ENCODE peak calls at places on chromosomes 11 and 22, in nine cellular contexts. W, O, A, S, M, R, Q, L and F are unnamed samples.
A peak's percentile ranks its signal among the peaks of the same experiment; 100 is the strongest.

GRCh38 chr22:38618682-38619081 is 37.5 kb downstream of the FAM227A start:
- DNase-seq in L (no peak), A (no peak), O (no peak), R (no peak), W (no peak), Q (no peak), S (no peak), M (no peak), F (peak; percentile 32)

GRCh38 chr11:69497221-69497787 is 15.8 kb downstream of the LINC01488 start:
- DNase-seq in S (no peak), W (peak; percentile 87), A (no peak), R (no peak), O (no peak), M (peak; percentile 48), L (peak; percentile 97), Q (peak; percentile 94), F (peak; percentile 55)

GRCh38 chr11:33861911-33862310 is 30.0 kb downstream of the LMO2 start:
- DNase-seq in R (no peak), A (no peak), M (no peak), O (no peak), L (no peak), W (no peak), S (no peak), Q (no peak), F (no peak)

GRCh38 chr11:122756417-122756816 is 81.9 kb upstream of the CRTAM start:
- DNase-seq in R (peak; percentile 77), S (peak; percentile 83), A (peak; percentile 92), O (no peak), L (no peak), M (peak; percentile 35), Q (peak; percentile 49), W (no peak), F (no peak)

GRCh38 chr22:31093090-31093850 is 12.2 kb downstream of the SMTN start:
- DNase-seq in A (no peak), R (no peak), O (peak; percentile 53), W (no peak), L (no peak), M (peak; percentile 75), Q (peak; percentile 89), S (no peak), F (no peak)

GRCh38 chr11:1852885-1853284 is at the start of gene LSP1:
- DNase-seq in W (no peak), A (peak; percentile 65), O (no peak), R (peak; percentile 98), L (no peak), M (no peak), S (peak; percentile 96), Q (no peak), F (no peak)

GRCh38 chr11:10441652-10442503 is 13.2 kb upstream of the AMPD3 start:
- DNase-seq in Q (no peak), M (no peak), O (no peak), R (peak; percentile 60), W (no peak), L (no peak), A (peak; percentile 65), S (peak; percentile 67), F (peak; percentile 34)

GRCh38 chr11:10293423-10294288 is at the start of gene SBF2:
- DNase-seq in M (peak; percentile 92), W (peak; percentile 83), L (no peak), A (peak; percentile 48), S (peak; percentile 84), R (peak; percentile 76), Q (peak; percentile 89), O (peak; percentile 90), F (peak; percentile 85)

GRCh38 chr11:2466869-2467694 is 22.3 kb downstream of the KCNQ1 start:
- DNase-seq in M (peak; percentile 9), R (peak; percentile 93), Q (no peak), L (no peak), W (no peak), S (peak; percentile 41), A (peak; percentile 47), O (no peak), F (no peak)

GRCh38 chr22:35317680-35318290 is 18.1 kb downstream of the TOM1 start:
- DNase-seq in S (no peak), O (no peak), M (no peak), L (no peak), W (no peak), Q (no peak), A (no peak), R (no peak), F (no peak)

GRCh38 chr11:44606472-44606871 is 41.0 kb downstream of the CD82 start:
- DNase-seq in W (no peak), A (no peak), L (no peak), S (no peak), Q (no peak), M (no peak), O (no peak), R (no peak), F (no peak)

GRCh38 chr11:120964857-120965256 is 59.0 kb upstream of the TBCEL start:
- DNase-seq in W (no peak), A (no peak), M (no peak), L (no peak), O (no peak), Q (no peak), S (no peak), R (no peak), F (peak; percentile 22)

GRCh38 chr11:77966338-77966737 is 28.1 kb downstream of the INTS4 start:
- DNase-seq in R (no peak), M (no peak), L (no peak), A (no peak), O (no peak), Q (no peak), W (no peak), S (no peak), F (no peak)

GRCh38 chr11:94295534-94295933 is 8.8 kb upstream of the IZUMO1R start:
- DNase-seq in Q (no peak), L (no peak), O (no peak), S (no peak), M (no peak), A (no peak), R (no peak), W (no peak), F (peak; percentile 30)

GRCh38 chr11:64376071-64376470 is 17.1 kb downstream of the RPS6KA4 start:
- DNase-seq in M (no peak), S (no peak), W (no peak), Q (no peak), O (no peak), A (no peak), L (no peak), R (no peak), F (no peak)

GRCh38 chr11:86134580-86135318 is 65.9 kb upstream of the PICALM start:
- DNase-seq in A (peak; percentile 75), M (no peak), S (no peak), W (no peak), Q (no peak), R (no peak), O (no peak), L (no peak), F (no peak)

GRCh38 chr11:119844808-119845207 is 115.8 kb upstream of the NECTIN1 start:
- DNase-seq in O (no peak), Q (peak; percentile 89), A (no peak), M (no peak), S (no peak), L (no peak), W (no peak), R (no peak), F (no peak)

GRCh38 chr11:36741515-36741914 is 143.5 kb upstream of the RAG2 start:
- DNase-seq in Q (no peak), S (no peak), W (no peak), L (no peak), O (no peak), R (no peak), A (no peak), M (no peak), F (no peak)

GRCh38 chr11:35969089-35970046 is 25.5 kb downstream of the LDLRAD3 start:
- DNase-seq in M (no peak), A (no peak), Q (no peak), L (no peak), W (peak; percentile 21), S (no peak), O (no peak), R (no peak), F (no peak)

GRCh38 chr11:94405062-94405461 is 3.8 kb upstream of the GPR83 start:
- DNase-seq in L (no peak), A (no peak), R (no peak), M (no peak), S (no peak), Q (no peak), W (no peak), O (no peak), F (no peak)

GRCh38 chr11:119774180-119774763 is 45.3 kb upstream of the NECTIN1 start:
- DNase-seq in Q (no peak), R (peak; percentile 11), M (no peak), A (peak; percentile 21), L (no peak), O (no peak), W (peak; percentile 13), S (peak; percentile 49), F (peak; percentile 66)

GRCh38 chr11:94895451-94895850 is 77.9 kb downstream of the CWC15 start:
- DNase-seq in A (no peak), L (no peak), R (no peak), Q (no peak), M (no peak), W (peak; percentile 40), O (no peak), S (no peak), F (peak; percentile 52)

GRCh38 chr22:39721456-39722325 is 151.1 kb downstream of the CACNA1I start:
- DNase-seq in S (no peak), R (peak; percentile 55), O (no peak), A (no peak), W (no peak), L (no peak), Q (no peak), M (peak; percentile 8), F (no peak)

GRCh38 chr11:113477321-113477720 is 2.1 kb upstream of the DRD2 start:
- DNase-seq in O (no peak), R (peak; percentile 30), A (no peak), S (no peak), W (no peak), M (no peak), L (no peak), Q (no peak), F (no peak)

GRCh38 chr11:64150051-64150450 is 15.9 kb downstream of the MACROD1 start:
- DNase-seq in L (no peak), M (no peak), W (no peak), S (no peak), R (no peak), Q (no peak), O (no peak), A (no peak), F (no peak)

GRCh38 chr11:122578168-122578825 is 77.2 kb upstream of the UBASH3B start:
- DNase-seq in Q (no peak), M (no peak), S (peak; percentile 16), R (no peak), O (no peak), L (no peak), W (no peak), A (no peak), F (no peak)

GRCh38 chr22:38766076-38766777 is 10.4 kb upstream of the SUN2 start:
- DNase-seq in R (no peak), S (peak; percentile 33), Q (no peak), W (no peak), M (peak; percentile 75), O (peak; percentile 68), A (peak; percentile 33), L (peak; percentile 85), F (peak; percentile 86)

GRCh38 chr11:118998822-118999221 is 884 bp downstream of the CENATAC start:
- DNase-seq in S (no peak), W (no peak), Q (no peak), O (no peak), A (no peak), R (no peak), M (no peak), L (peak; percentile 73), F (peak; percentile 82)

GRCh38 chr22:36942561-36942960 is 29.1 kb downstream of the CSF2RB start:
- DNase-seq in Q (no peak), O (no peak), W (no peak), L (no peak), R (no peak), A (no peak), M (no peak), S (no peak), F (no peak)

GRCh38 chr11:94751806-94752205 is 16.4 kb upstream of the AMOTL1 start:
- DNase-seq in L (no peak), W (no peak), R (no peak), M (no peak), O (no peak), Q (no peak), A (no peak), S (no peak), F (no peak)